ENCODE peak calls at places on chromosomes 11 and 22, in five cellular contexts. One of them, this sample, is unnamed.

GRCh38 chr11:113188433-113188834 is 125.9 kb upstream of the TTC12 start:
- DNase-seq in GM12891: no peak
- DNase-seq in tibial nerve: no peak
- DNase-seq in gastrocnemius medialis: no peak
- DNase-seq in uterus: no peak
- DNase-seq in this sample: no peak

GRCh38 chr22:28951969-28952521 is 68.7 kb downstream of the ZNRF3 start:
- DNase-seq in gastrocnemius medialis: no peak
- DNase-seq in tibial nerve: no peak
- DNase-seq in uterus: no peak
- DNase-seq in GM12891: no peak
- DNase-seq in this sample: no peak

GRCh38 chr11:69948256-69949141 is 129.3 kb upstream of the FGF3 start:
- DNase-seq in gastrocnemius medialis: no peak
- DNase-seq in GM12891: no peak
- DNase-seq in tibial nerve: no peak
- DNase-seq in uterus: no peak
- DNase-seq in this sample: peak

GRCh38 chr22:23754220-23754919 is at the start of gene VPREB3:
- DNase-seq in gastrocnemius medialis: no peak
- DNase-seq in tibial nerve: no peak
- DNase-seq in uterus: no peak
- DNase-seq in GM12891: no peak
- DNase-seq in this sample: no peak

GRCh38 chr11:88330826-88331428 is 6.6 kb downstream of the CTSC start:
- DNase-seq in gastrocnemius medialis: no peak
- DNase-seq in tibial nerve: no peak
- DNase-seq in GM12891: no peak
- DNase-seq in uterus: no peak
- DNase-seq in this sample: no peak

GRCh38 chr11:23211221-23211620 is 350.9 kb upstream of the CCDC179 start:
- DNase-seq in tibial nerve: no peak
- DNase-seq in gastrocnemius medialis: no peak
- DNase-seq in uterus: no peak
- DNase-seq in GM12891: no peak
- DNase-seq in this sample: no peak

GRCh38 chr11:27174026-27174425 is 133.4 kb downstream of the BBOX1 start:
- DNase-seq in GM12891: no peak
- DNase-seq in gastrocnemius medialis: no peak
- DNase-seq in uterus: no peak
- DNase-seq in tibial nerve: no peak
- DNase-seq in this sample: no peak

GRCh38 chr11:117535870-117536411 is 208.3 kb downstream of the CEP164 start:
- DNase-seq in GM12891: no peak
- DNase-seq in tibial nerve: no peak
- DNase-seq in uterus: no peak
- DNase-seq in gastrocnemius medialis: no peak
- DNase-seq in this sample: no peak

GRCh38 chr11:67045314-67045713 is 11.3 kb upstream of the RHOD start:
- DNase-seq in gastrocnemius medialis: peak
- DNase-seq in tibial nerve: no peak
- DNase-seq in uterus: no peak
- DNase-seq in GM12891: no peak
- DNase-seq in this sample: peak

GRCh38 chr11:45180888-45181594 is 34.6 kb downstream of the PRDM11 start:
- DNase-seq in gastrocnemius medialis: no peak
- DNase-seq in tibial nerve: peak
- DNase-seq in uterus: peak
- DNase-seq in GM12891: no peak
- DNase-seq in this sample: peak

DNA sequence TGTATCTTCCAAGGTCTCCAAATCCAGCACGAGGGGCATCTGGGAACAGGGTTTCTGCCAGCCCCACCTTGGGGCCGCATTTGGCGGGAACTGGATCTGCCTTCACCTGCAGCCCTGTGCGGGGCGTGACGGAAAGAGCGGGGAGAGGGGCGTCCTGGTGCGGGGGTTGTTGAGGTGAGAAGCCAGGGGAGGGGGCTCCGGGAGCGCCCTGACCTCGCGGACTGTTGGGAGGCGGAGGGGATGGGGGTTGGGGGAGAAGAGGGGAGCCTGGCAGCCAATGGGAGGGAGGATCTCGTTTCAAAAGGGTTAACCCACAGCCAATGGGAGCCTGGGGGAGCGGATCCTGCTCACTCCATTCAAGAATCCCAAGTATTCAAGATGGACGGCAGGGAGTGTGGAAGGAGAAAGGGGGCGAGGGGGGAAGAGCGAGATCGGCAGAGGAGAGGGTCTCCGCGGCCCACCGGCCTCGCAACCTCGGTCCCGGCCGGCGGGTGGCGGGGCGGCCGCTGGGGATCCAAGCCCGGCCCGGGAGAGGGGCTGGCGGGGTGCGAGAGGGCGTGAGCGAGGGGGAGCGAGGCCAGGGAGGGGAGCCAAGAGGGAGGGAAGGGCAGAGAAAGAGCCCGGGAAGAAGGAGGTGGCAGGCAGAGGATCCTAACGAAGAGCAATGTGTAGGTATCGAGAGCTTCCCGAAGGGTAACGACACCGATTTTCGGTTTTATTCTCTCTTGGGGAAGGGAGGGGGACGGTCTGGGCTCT is 11.5 kb downstream of the YPEL4 start:
- DNase-seq in uterus: peak
- DNase-seq in GM12891: no peak
- DNase-seq in gastrocnemius medialis: no peak
- DNase-seq in tibial nerve: no peak
- DNase-seq in this sample: peak
- TF ChIP-seq POLR2A in uterus: peak
- TF ChIP-seq POLR2A in GM12891: no peak
- TF ChIP-seq POLR2A in gastrocnemius medialis: no peak
- TF ChIP-seq POLR2A in tibial nerve: no peak
- TF ChIP-seq POLR2A in this sample: peak

GRCh38 chr11:1081601-1082311 is 7.1 kb downstream of the MUC2 start:
- DNase-seq in GM12891: no peak
- DNase-seq in gastrocnemius medialis: no peak
- DNase-seq in tibial nerve: no peak
- DNase-seq in uterus: peak
- DNase-seq in this sample: no peak
- TF ChIP-seq POLR2A in GM12891: no peak
- TF ChIP-seq POLR2A in gastrocnemius medialis: no peak
- TF ChIP-seq POLR2A in tibial nerve: no peak
- TF ChIP-seq POLR2A in uterus: no peak
- TF ChIP-seq POLR2A in this sample: no peak

GRCh38 chr11:128471138-128471661 is 116.2 kb downstream of the ETS1 start:
- DNase-seq in GM12891: no peak
- DNase-seq in tibial nerve: no peak
- DNase-seq in uterus: no peak
- DNase-seq in gastrocnemius medialis: no peak
- DNase-seq in this sample: no peak

GRCh38 chr11:128468106-128468505 is 119.3 kb downstream of the ETS1 start:
- DNase-seq in gastrocnemius medialis: no peak
- DNase-seq in GM12891: no peak
- DNase-seq in tibial nerve: no peak
- DNase-seq in uterus: no peak
- DNase-seq in this sample: no peak

GRCh38 chr11:128470081-128470480 is 117.3 kb downstream of the ETS1 start:
- DNase-seq in GM12891: no peak
- DNase-seq in tibial nerve: no peak
- DNase-seq in uterus: no peak
- DNase-seq in gastrocnemius medialis: no peak
- DNase-seq in this sample: no peak

GRCh38 chr11:128467610-128468041 is 119.7 kb downstream of the ETS1 start:
- DNase-seq in uterus: peak
- DNase-seq in GM12891: no peak
- DNase-seq in tibial nerve: no peak
- DNase-seq in gastrocnemius medialis: peak
- DNase-seq in this sample: peak

GRCh38 chr11:128469220-128469619 is 118.1 kb downstream of the ETS1 start:
- DNase-seq in uterus: no peak
- DNase-seq in GM12891: no peak
- DNase-seq in gastrocnemius medialis: no peak
- DNase-seq in tibial nerve: no peak
- DNase-seq in this sample: no peak
- TF ChIP-seq POLR2A in uterus: no peak
- TF ChIP-seq POLR2A in GM12891: no peak
- TF ChIP-seq POLR2A in gastrocnemius medialis: no peak
- TF ChIP-seq POLR2A in tibial nerve: no peak
- TF ChIP-seq POLR2A in this sample: no peak

GRCh38 chr11:95698939-95699562 is 90.5 kb downstream of the FAM76B start:
- DNase-seq in uterus: no peak
- DNase-seq in tibial nerve: no peak
- DNase-seq in gastrocnemius medialis: no peak
- DNase-seq in GM12891: no peak
- DNase-seq in this sample: no peak

GRCh38 chr11:95697614-95698408 is 91.8 kb downstream of the FAM76B start:
- DNase-seq in tibial nerve: no peak
- DNase-seq in gastrocnemius medialis: no peak
- DNase-seq in GM12891: no peak
- DNase-seq in uterus: no peak
- DNase-seq in this sample: no peak

GRCh38 chr11:95703059-95703458 is 86.5 kb downstream of the FAM76B start:
- DNase-seq in uterus: no peak
- DNase-seq in gastrocnemius medialis: no peak
- DNase-seq in tibial nerve: no peak
- DNase-seq in GM12891: no peak
- DNase-seq in this sample: no peak

GRCh38 chr11:95700471-95700817 is 89.1 kb downstream of the FAM76B start:
- DNase-seq in gastrocnemius medialis: no peak
- DNase-seq in GM12891: no peak
- DNase-seq in uterus: no peak
- DNase-seq in tibial nerve: no peak
- DNase-seq in this sample: no peak

DNA sequence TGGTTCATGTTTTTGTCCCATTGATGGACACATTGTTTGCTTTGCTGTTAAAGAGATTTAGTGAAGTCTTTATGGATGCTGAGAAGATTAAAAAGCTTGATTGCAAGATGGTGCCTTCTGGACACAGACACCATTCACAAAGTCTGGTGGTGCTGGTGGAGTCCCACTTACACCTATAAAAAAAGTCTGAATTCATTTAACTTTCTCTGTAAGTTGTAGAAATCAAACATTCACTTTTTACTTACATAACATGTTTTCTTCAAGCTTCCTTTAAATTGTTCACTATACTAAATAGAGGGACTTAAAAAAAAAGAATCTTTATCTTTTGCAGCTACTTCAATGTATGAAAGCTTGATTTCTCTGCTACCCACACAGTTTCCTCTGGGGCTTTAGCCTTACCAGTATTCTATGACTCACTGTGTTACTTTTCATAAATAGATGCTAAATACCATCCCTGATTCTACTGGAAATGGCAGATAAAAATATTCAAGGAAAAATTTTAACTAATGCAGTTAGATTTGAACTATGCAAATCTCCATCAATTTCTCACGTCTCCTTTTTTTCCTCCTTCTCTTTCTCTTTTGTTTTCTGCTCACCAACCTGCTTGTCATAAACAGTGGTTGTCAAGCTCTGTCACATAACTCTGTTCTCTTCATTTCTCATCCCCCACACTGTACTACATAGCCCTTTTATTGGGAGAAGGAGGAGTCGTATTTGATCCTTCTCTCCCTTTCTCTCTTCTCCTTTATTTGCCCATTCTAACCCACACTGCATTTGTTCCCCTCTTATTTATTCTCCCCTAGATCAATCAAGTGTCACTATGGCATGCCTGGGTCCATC is 89.7 kb downstream of the FAM76B start:
- DNase-seq in uterus: no peak
- DNase-seq in GM12891: no peak
- DNase-seq in gastrocnemius medialis: no peak
- DNase-seq in tibial nerve: no peak
- DNase-seq in this sample: no peak
- TF ChIP-seq POLR2A in uterus: no peak
- TF ChIP-seq POLR2A in GM12891: no peak
- TF ChIP-seq POLR2A in gastrocnemius medialis: no peak
- TF ChIP-seq POLR2A in tibial nerve: no peak
- TF ChIP-seq POLR2A in this sample: no peak

DNA sequence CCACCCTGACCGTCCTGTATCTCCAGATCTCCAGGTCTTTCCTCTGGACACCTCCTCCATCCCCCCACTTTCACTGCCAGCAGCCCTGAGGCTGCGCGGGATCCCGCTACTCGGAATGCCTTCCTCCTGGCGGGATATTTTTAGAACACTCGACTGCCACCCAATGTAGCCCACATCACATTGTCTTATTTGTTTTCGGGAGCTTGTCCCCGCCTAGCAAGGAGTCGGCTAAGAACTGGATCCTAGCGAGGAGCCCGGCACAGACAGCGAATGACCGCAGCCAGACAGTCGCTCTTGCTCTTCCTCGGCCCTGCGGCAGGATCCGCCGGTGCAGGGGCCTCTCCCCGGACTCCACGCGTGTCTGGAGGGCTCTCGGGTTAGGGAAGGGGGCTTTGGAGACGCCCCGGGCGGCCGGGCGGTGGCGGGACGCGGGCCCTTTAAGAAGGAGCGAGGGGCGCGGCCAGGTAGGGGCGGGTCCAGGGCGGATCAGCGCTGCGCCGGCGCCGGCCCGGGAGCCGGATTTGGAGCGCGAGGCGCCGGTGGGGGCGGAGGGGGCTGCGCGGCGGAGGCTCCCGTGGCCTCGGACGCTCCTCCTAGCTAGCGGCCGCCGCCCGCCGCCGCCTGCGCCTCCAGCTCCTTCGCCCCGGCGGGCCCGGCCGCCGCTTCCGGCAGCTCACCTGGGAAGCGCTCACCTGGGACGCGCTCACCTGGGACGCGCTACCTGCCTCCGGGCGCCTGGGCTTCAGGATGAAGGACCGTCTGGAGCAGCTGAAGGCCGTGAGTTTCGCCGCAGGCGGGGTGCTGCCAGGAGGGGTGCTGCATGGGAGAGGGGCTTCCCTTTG is at the start of gene STX3:
- DNase-seq in gastrocnemius medialis: peak
- DNase-seq in tibial nerve: peak
- DNase-seq in uterus: peak
- DNase-seq in GM12891: peak
- DNase-seq in this sample: peak
- TF ChIP-seq POLR2A in gastrocnemius medialis: peak
- TF ChIP-seq POLR2A in tibial nerve: no peak
- TF ChIP-seq POLR2A in uterus: peak
- TF ChIP-seq POLR2A in GM12891: no peak
- TF ChIP-seq POLR2A in this sample: peak

DNA sequence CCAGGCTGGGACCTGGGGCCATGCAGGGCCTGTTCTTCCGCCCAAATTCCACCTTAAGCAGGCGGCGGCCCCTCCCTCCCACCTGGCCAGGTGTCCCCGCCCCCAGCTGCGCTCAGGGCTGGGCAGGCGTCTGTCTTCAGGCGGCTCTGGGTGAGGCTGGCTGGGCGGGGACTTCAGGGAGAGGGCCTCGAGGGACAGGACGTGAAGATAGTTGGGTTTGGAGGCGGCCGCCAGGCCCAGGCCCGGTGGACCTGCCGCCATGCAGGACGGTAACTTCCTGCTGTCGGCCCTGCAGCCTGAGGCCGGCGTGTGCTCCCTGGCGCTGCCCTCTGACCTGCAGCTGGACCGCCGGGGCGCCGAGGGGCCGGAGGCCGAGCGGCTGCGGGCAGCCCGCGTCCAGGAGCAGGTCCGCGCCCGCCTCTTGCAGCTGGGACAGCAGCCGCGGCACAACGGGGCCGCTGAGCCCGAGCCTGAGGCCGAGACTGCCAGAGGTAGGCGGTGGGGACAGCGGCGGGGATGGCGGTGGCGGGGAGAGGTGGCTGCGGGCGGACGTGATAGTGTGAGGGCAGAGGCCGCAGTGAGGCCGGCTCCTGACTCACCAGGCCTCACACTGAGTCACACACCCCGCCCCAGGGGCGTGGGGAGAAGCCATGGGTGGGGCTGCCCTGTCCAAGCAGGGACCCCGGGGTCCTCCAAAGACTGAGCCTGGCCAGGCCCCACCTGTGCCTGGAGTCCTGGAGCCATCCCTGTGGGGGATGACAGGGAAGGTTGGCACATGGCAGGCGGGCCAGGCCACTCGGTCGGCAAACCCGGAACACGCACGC is at the start of gene PKP3:
- DNase-seq in uterus: no peak
- DNase-seq in GM12891: no peak
- DNase-seq in tibial nerve: no peak
- DNase-seq in gastrocnemius medialis: no peak
- DNase-seq in this sample: peak
- TF ChIP-seq POLR2A in uterus: no peak
- TF ChIP-seq POLR2A in GM12891: no peak
- TF ChIP-seq POLR2A in tibial nerve: no peak
- TF ChIP-seq POLR2A in gastrocnemius medialis: no peak
- TF ChIP-seq POLR2A in this sample: peak